ENCODE peak calls at places on chromosomes 6 and 20, in nine cellular contexts. B, O, N, X, Z, I, V, C and H are unnamed samples.

GRCh38 chr20:58340151-58340550 is 30.6 kb downstream of the RAB22A start:
- DNase-seq in I (no peak), V (no peak), O (no peak), Z (no peak), N (no peak), X (no peak), B (no peak), C (no peak), H (no peak)

GRCh38 chr20:11935212-11935611 is 17.5 kb downstream of the BTBD3 start:
- DNase-seq in C (no peak), N (no peak), X (no peak), O (no peak), I (no peak), B (no peak), V (no peak), Z (no peak), H (no peak)

GRCh38 chr6:51472745-51473483 is 614.5 kb downstream of the PKHD1 start:
- DNase-seq in V (no peak), X (no peak), C (no peak), B (no peak), N (no peak), I (no peak), O (no peak), Z (no peak), H (no peak)

GRCh38 chr6:10383312-10384063 is 31.4 kb downstream of the TFAP2A start:
- DNase-seq in B (no peak), C (no peak), I (no peak), X (no peak), N (no peak), Z (no peak), V (no peak), O (no peak), H (no peak)

GRCh38 chr6:129251669-129252376 is 368.9 kb downstream of the LAMA2 start:
- DNase-seq in B (peak; percentile 5), I (no peak), O (no peak), Z (peak; percentile 23), X (peak; percentile 73), V (peak; percentile 87), C (peak; percentile 69), N (peak; percentile 36), H (peak; percentile 34)

GRCh38 chr6:41634657-41635056 is 3.6 kb upstream of the MDFI start:
- DNase-seq in C (no peak), I (no peak), N (no peak), B (no peak), V (peak; percentile 74), Z (no peak), X (peak; percentile 78), O (no peak), H (no peak)

GRCh38 chr6:119350202-119351004 is 842 bp upstream of the MAN1A1 start:
- DNase-seq in X (peak; percentile 73), C (peak; percentile 22), O (no peak), V (peak; percentile 87), B (no peak), I (no peak), Z (peak; percentile 46), N (peak; percentile 59), H (peak; percentile 60)

GRCh38 chr20:44701116-44701865 is 13.9 kb upstream of the CCN5 start:
- DNase-seq in N (no peak), B (no peak), Z (no peak), C (peak; percentile 56), X (no peak), I (peak; percentile 52), O (no peak), V (no peak), H (no peak)

GRCh38 chr6:117906905-117907599 is at the start of gene SLC35F1:
- DNase-seq in B (no peak), I (peak; percentile 63), X (peak; percentile 36), V (peak; percentile 29), O (no peak), C (peak; percentile 81), Z (no peak), N (peak; percentile 71), H (peak; percentile 78)

GRCh38 chr6:113649276-113649675 is 207.9 kb upstream of the MARCKS start:
- DNase-seq in X (peak; percentile 60), C (peak; percentile 29), I (no peak), O (no peak), Z (no peak), N (no peak), B (no peak), V (peak; percentile 74), H (no peak)

GRCh38 chr6:29520232-29520631 is 32.5 kb upstream of the MAS1L start:
- DNase-seq in C (no peak), X (no peak), B (no peak), V (no peak), I (no peak), N (no peak), O (no peak), Z (no peak), H (no peak)

GRCh38 chr6:21882066-21882465 is 288.5 kb downstream of the SOX4 start:
- DNase-seq in N (no peak), Z (no peak), C (no peak), B (no peak), I (no peak), V (no peak), O (no peak), X (no peak), H (no peak)

GRCh38 chr20:47501117-47501482 is 587 bp upstream of the NCOA3 start:
- DNase-seq in X (no peak), O (no peak), V (peak; percentile 16), B (no peak), N (no peak), C (no peak), I (no peak), Z (no peak), H (no peak)

GRCh38 chr6:168906251-168906845 is 347.3 kb downstream of the THBS2 start:
- DNase-seq in N (no peak), Z (no peak), I (no peak), B (no peak), V (no peak), O (no peak), X (no peak), C (no peak), H (no peak)

GRCh38 chr6:166511316-166511715 is 75.2 kb downstream of the RAMACL start:
- DNase-seq in V (no peak), O (no peak), B (no peak), C (no peak), Z (no peak), X (no peak), N (no peak), I (no peak), H (no peak)

GRCh38 chr6:33118525-33119123 is 42.8 kb downstream of the HLA-DPB1 start:
- DNase-seq in I (no peak), X (peak; percentile 25), O (no peak), Z (no peak), B (no peak), C (peak; percentile 66), V (peak; percentile 73), N (peak; percentile 62), H (no peak)

GRCh38 chr6:90478278-90478677 is 108.6 kb downstream of the MAP3K7 start:
- DNase-seq in V (no peak), I (no peak), C (no peak), B (no peak), X (no peak), O (no peak), Z (no peak), N (no peak), H (no peak)
- TF ChIP-seq CTCF in V (no peak), I (no peak), C (no peak), B (no peak), X (no peak), O (no peak), Z (no peak), N (no peak), H (no peak)

GRCh38 chr20:24256307-24256706 is 213.1 kb upstream of the SYNDIG1 start:
- DNase-seq in X (no peak), N (no peak), O (no peak), V (no peak), B (no peak), I (no peak), C (no peak), Z (no peak), H (no peak)
- TF ChIP-seq CTCF in X (no peak), N (no peak), O (no peak), V (no peak), B (no peak), I (no peak), C (no peak), Z (no peak), H (no peak)

GRCh38 chr6:79373246-79373645 is 138.8 kb upstream of the HMGN3 start:
- DNase-seq in I (no peak), N (no peak), V (no peak), O (no peak), Z (no peak), C (no peak), X (no peak), B (no peak), H (no peak)
- TF ChIP-seq CTCF in I (no peak), N (no peak), V (no peak), O (no peak), Z (no peak), C (no peak), X (no peak), B (no peak), H (no peak)

GRCh38 chr20:19210426-19211155 is 1.9 kb upstream of the SLC24A3 start:
- DNase-seq in V (no peak), I (no peak), O (no peak), X (no peak), B (no peak), Z (no peak), C (no peak), N (no peak), H (no peak)

GRCh38 chr20:19213946-19214490 is 1.6 kb downstream of the SLC24A3 start:
- DNase-seq in I (no peak), V (no peak), Z (no peak), C (no peak), B (no peak), O (no peak), N (peak; percentile 14), X (no peak), H (no peak)

GRCh38 chr20:19212524-19213502 is at the start of gene SLC24A3:
- DNase-seq in X (peak; percentile 9), I (peak; percentile 84), N (peak; percentile 70), B (no peak), V (peak; percentile 8), Z (no peak), O (no peak), C (peak; percentile 82), H (peak; percentile 81)

GRCh38 chr20:19211252-19211651 is 1.2 kb upstream of the SLC24A3 start:
- DNase-seq in B (no peak), I (no peak), V (no peak), O (no peak), X (no peak), C (no peak), Z (no peak), N (no peak), H (no peak)

DNA sequence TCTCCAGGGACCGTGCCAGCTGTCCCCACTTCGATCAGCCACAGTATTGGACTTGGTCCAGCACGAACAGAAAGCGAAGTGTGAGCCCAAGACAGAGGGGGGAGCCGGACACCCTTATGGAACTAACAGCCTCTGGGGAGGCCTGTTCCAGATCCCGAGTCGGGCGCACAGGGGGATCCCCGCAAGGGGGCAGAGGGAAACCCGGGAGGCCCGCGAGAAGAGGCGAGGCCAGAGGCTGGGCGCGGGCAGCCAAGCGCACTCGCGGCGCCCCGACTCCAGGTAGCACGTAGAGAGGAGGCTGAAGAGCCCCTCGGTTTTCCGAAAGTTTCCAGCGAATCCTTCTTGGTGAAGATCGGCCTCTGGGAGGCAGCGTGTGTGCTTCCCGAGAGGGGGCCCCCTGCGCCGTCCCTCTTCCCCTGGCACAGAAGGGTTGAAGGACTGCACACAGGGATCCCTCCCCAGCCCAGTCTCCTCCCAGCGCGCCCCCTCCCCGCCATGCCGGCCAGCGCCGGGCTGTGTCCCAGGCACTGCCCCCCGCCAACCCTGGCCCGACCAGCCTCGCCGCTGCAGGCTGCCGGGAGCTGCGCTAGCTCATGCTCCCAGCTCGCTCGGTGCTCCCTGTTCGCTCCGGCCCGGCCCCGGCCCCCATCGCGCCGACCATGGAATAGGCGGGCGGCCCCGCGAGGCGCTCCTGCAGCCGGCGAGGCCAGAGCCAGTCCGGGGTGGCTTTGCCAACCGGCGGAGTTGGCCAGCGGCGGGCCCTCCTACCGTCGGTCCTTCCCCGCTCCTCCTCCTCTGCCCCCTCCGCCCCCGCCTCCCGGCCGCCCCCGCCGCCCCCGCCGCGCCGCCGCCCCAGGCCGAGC is 550 bp upstream of the SLC24A3 start:
- DNase-seq in I (peak; percentile 65), Z (no peak), O (no peak), V (no peak), C (peak; percentile 59), B (no peak), X (peak; percentile 2), N (peak; percentile 30), H (peak; percentile 29)
- TF ChIP-seq CTCF in I (peak; percentile 36), Z (no peak), O (no peak), V (no peak), C (no peak), B (no peak), X (peak; percentile 14), N (no peak), H (no peak)